ENCODE peak calls at places on chromosomes 6 and 20, in five cellular contexts. M is WTC11, U is BJ, Y is A549, N is mucosa of descending colon. H is an unnamed sample.

GRCh38 chr6:25154034-25154596 is 125.1 kb upstream of the CARMIL1 start:
- DNase-seq in M (no peak), U (no peak), Y (no peak), N (no peak), H (no peak)

GRCh38 chr6:1608222-1608975 is 1.3 kb upstream of the FOXC1 start:
- DNase-seq in M (no peak), U (no peak), Y (no peak), N (no peak), H (peak; percentile 50)

GRCh38 chr6:156282087-156282486 is 495.1 kb upstream of the ARID1B start:
- DNase-seq in M (no peak), U (no peak), Y (no peak), N (no peak), H (no peak)

GRCh38 chr6:138517635-138518034 is 18.3 kb upstream of the NHSL1 start:
- DNase-seq in M (peak; percentile 66), U (no peak), Y (peak; percentile 28), N (peak; percentile 75), H (peak; percentile 45)

GRCh38 chr20:51156041-51156795 is 133.3 kb upstream of the KCNG1 start:
- DNase-seq in M (no peak), U (no peak), Y (no peak), N (no peak), H (no peak)

GRCh38 chr6:139050770-139051313 is 22.3 kb downstream of the ABRACL start:
- DNase-seq in M (no peak), U (no peak), Y (no peak), N (peak; percentile 12), H (no peak)

GRCh38 chr6:16778521-16778920 is 17.3 kb upstream of the ATXN1 start:
- DNase-seq in M (no peak), U (no peak), Y (no peak), N (no peak), H (no peak)

GRCh38 chr6:34146801-34147592 is 1.1 kb upstream of the GRM4 start:
- DNase-seq in M (peak; percentile 8), U (no peak), Y (no peak), N (no peak), H (no peak)

GRCh38 chr20:64069614-64070243 is 6.7 kb downstream of the TCEA2 start:
- DNase-seq in M (peak; percentile 83), U (no peak), Y (no peak), N (no peak), H (peak; percentile 83)

GRCh38 chr20:49345538-49345937 is 67.7 kb upstream of the ZNFX1 start:
- DNase-seq in M (no peak), U (peak; percentile 66), Y (peak; percentile 70), N (no peak), H (no peak)

GRCh38 chr6:85118233-85118632 is 331.6 kb upstream of the NT5E start:
- DNase-seq in M (peak; percentile 42), U (no peak), Y (no peak), N (no peak), H (no peak)
- TF ChIP-seq CTCF in M (peak; percentile 54), U (peak; percentile 15), Y (no peak), N (no peak), H (peak; percentile 58)

GRCh38 chr6:118696262-118696661 is 44.9 kb upstream of the CEP85L start:
- DNase-seq in M (no peak), U (no peak), Y (no peak), N (no peak), H (no peak)

GRCh38 chr6:118693562-118693961 is 42.2 kb upstream of the CEP85L start:
- DNase-seq in M (no peak), U (no peak), Y (no peak), N (no peak), H (no peak)

GRCh38 chr6:118697554-118697953 is 46.2 kb upstream of the CEP85L start:
- DNase-seq in M (no peak), U (no peak), Y (no peak), N (no peak), H (no peak)
- TF ChIP-seq CTCF in M (no peak), U (no peak), Y (no peak), N (no peak), H (no peak)

DNA sequence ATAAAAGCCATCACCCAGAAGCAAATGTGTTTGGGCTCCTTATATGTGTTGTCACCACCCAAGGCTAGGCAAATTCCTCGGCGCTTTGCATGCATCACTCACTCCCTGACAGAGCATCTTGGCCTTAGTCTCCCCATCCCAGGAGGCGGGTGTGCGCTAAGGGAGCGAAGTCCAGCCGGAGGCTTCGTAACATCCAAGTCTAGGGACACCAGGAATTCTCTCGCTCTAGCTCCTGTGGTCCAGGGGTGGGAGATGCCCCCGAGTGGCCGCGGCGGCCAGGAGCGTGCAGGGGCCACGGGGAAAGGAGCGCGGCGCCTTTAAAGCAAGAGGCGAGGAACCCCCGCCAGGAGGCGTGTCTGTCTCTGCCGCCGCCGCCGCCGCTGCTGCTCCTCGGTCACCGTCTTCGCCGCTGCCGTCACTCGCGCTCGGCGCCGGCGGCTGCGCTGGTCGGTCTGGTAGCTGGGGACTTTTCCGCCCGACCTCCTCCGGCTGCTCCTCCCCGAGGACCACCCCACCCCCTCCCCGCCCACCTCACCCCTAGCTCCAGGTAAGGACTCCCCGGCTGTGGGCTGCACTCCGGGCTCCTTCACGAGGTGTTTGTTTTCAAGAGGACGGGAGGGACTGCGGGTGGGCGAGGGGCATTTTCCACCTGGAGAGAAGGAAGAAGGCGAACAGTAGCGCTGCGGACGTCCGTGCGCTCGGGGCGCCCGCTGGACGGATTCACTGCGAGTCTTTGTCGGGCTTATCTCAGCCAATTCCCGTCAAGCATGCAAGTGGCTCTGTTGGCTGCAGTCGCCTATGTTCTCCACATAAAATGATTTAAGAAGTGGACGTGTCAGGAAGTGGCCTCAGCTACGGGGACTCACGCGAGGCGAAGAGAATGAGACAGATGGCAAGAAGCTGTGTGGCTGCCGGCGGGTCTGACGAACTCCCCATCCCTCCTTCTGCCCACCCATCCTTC is at the start of gene GRIK2:
- DNase-seq in M (peak; percentile 75), U (no peak), Y (no peak), N (peak; percentile 38), H (peak; percentile 86)
- TF ChIP-seq CTCF in M (no peak), U (peak; percentile 49), Y (peak; percentile 6), N (no peak), H (peak; percentile 48)

GRCh38 chr6:11767458-11767857 is 11.1 kb downstream of the ADTRP start:
- DNase-seq in M (no peak), U (no peak), Y (no peak), N (no peak), H (no peak)

GRCh38 chr6:11766589-11767450 is 11.8 kb downstream of the ADTRP start:
- DNase-seq in M (no peak), U (peak; percentile 95), Y (peak; percentile 87), N (no peak), H (no peak)

GRCh38 chr6:11764250-11764604 is 14.4 kb downstream of the ADTRP start:
- DNase-seq in M (no peak), U (no peak), Y (no peak), N (no peak), H (no peak)

GRCh38 chr6:11763460-11764249 is 14.9 kb downstream of the ADTRP start:
- DNase-seq in M (no peak), U (no peak), Y (no peak), N (no peak), H (peak; percentile 32)

GRCh38 chr6:11766056-11766455 is 12.5 kb downstream of the ADTRP start:
- DNase-seq in M (no peak), U (no peak), Y (peak; percentile 22), N (no peak), H (no peak)
- TF ChIP-seq CTCF in M (no peak), U (peak; percentile 15), Y (no peak), N (no peak), H (no peak)

DNA sequence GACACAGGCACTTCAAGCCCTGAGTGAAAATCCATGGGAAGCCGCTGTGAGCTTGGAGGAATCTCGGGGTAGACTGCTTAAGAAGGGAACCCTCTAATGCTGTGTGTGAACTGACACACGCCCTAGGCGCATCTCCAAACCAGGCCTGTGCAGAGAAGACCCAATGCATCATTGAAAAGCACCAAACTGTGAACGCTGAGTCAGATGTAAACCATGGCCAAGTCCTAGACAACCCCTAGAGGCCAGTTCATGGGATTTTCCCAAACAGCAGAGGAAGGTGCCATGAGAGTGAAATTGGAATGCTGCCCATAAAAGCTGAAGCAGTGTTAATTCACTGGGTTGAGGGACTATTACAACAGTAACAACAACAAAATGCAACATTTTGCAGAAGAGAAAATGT is 296.5 kb downstream of the SMOC2 start:
- DNase-seq in M (no peak), U (no peak), Y (peak; percentile 9), N (no peak), H (no peak)
- TF ChIP-seq CTCF in M (no peak), U (no peak), Y (no peak), N (no peak), H (no peak)

GRCh38 chr6:103797738-103798137 is 1062.0 kb downstream of the HACE1 start:
- DNase-seq in M (no peak), U (no peak), Y (no peak), N (no peak), H (peak; percentile 27)
- TF ChIP-seq CTCF in M (peak; percentile 28), U (peak; percentile 26), Y (peak; percentile 39), N (no peak), H (peak; percentile 66)

GRCh38 chr6:122405417-122405816 is 6.0 kb downstream of the HSF2 start:
- DNase-seq in M (no peak), U (no peak), Y (peak; percentile 13), N (no peak), H (no peak)
- TF ChIP-seq CTCF in M (no peak), U (peak; percentile 9), Y (no peak), N (no peak), H (no peak)

DNA sequence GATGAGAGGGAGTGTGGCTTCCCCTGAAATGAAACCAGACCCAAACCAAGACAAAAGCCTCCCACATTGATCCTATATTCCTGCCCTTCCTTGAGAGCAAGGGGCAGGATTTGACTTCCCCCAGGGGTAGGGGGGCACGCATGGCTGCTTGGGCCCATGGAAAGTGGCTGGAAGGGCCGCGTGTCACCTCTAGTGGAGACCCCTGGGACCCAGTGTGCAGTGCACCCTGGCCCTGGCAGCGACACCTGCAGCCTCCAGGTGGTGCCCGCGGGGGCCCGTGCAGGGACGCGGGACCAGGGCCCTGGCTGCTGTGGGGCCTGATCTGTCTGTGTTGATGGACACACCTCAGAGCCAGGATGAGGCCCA is 18.0 kb upstream of the SLCO4A1 start:
- DNase-seq in M (no peak), U (no peak), Y (no peak), N (peak; percentile 67), H (no peak)
- TF ChIP-seq CTCF in M (no peak), U (no peak), Y (no peak), N (peak; percentile 28), H (peak; percentile 16)